ENCODE peak calls at places on chromosomes 1 and 21, in six cellular contexts. S is H9, C is RWPE1, T is substantia nigra, Q is MM.1S, B is psoas muscle. W is an unnamed sample.

GRCh38 chr1:4931486-4931885 is 277.1 kb downstream of the AJAP1 start:
- DNase-seq in S (peak; percentile 63), C (peak; percentile 30), T (no peak), Q (no peak), B (no peak), W (no peak)

GRCh38 chr1:228142616-228143203 is 2.6 kb downstream of the GUK1 start:
- DNase-seq in S (no peak), C (no peak), T (no peak), Q (no peak), B (no peak), W (no peak)

GRCh38 chr1:24861821-24862727 is 68.0 kb downstream of the RUNX3 start:
- DNase-seq in S (no peak), C (no peak), T (no peak), Q (no peak), B (no peak), W (no peak)

GRCh38 chr1:84669831-84670230 is 20.4 kb downstream of the SSX2IP start:
- DNase-seq in S (no peak), C (no peak), T (no peak), Q (no peak), B (no peak), W (no peak)

GRCh38 chr1:177229781-177230180 is 59.0 kb downstream of the BRINP2 start:
- DNase-seq in S (peak; percentile 33), C (no peak), T (no peak), Q (no peak), B (no peak), W (no peak)

GRCh38 chr1:222465211-222466041 is 82.5 kb downstream of the HHIPL2 start:
- DNase-seq in S (peak; percentile 95), C (peak; percentile 86), T (peak; percentile 32), Q (peak; percentile 84), B (peak; percentile 93), W (peak; percentile 84)

GRCh38 chr1:23694371-23694770 is 2.8 kb downstream of the RPL11 start:
- DNase-seq in S (no peak), C (no peak), T (no peak), Q (no peak), B (no peak), W (no peak)

GRCh38 chr1:66654643-66655042 is 97.6 kb upstream of the DYNLT5 start:
- DNase-seq in S (no peak), C (no peak), T (no peak), Q (no peak), B (no peak), W (no peak)

GRCh38 chr1:65458730-65459396 is 38.4 kb downstream of the LEPR start:
- DNase-seq in S (no peak), C (no peak), T (no peak), Q (no peak), B (no peak), W (no peak)

GRCh38 chr21:15080504-15080903 is 15.7 kb upstream of the NRIP1 start:
- DNase-seq in S (no peak), C (no peak), T (no peak), Q (no peak), B (no peak), W (no peak)

GRCh38 chr1:87515781-87516180 is 187.1 kb downstream of the LMO4 start:
- DNase-seq in S (no peak), C (no peak), T (no peak), Q (no peak), B (no peak), W (no peak)

GRCh38 chr1:246768403-246769020 is 44.3 kb downstream of the SCCPDH start:
- DNase-seq in S (peak; percentile 79), C (peak; percentile 54), T (no peak), Q (no peak), B (no peak), W (no peak)

GRCh38 chr1:205580140-205580922 is 51.5 kb downstream of the ELK4 start:
- DNase-seq in S (peak; percentile 17), C (no peak), T (no peak), Q (no peak), B (no peak), W (no peak)

GRCh38 chr1:167517535-167518330 is 596 bp downstream of the CD247 start:
- DNase-seq in S (no peak), C (peak; percentile 57), T (no peak), Q (no peak), B (peak; percentile 35), W (no peak)

GRCh38 chr21:26050857-26051256 is 119.7 kb downstream of the APP start:
- DNase-seq in S (peak; percentile 47), C (no peak), T (no peak), Q (no peak), B (no peak), W (no peak)

GRCh38 chr1:234592240-234592639 is 17.7 kb downstream of the IRF2BP2 start:
- DNase-seq in S (no peak), C (no peak), T (no peak), Q (no peak), B (no peak), W (no peak)

GRCh38 chr1:27399251-27399885 is 6.9 kb downstream of the GPR3 start:
- DNase-seq in S (no peak), C (no peak), T (no peak), Q (no peak), B (no peak), W (no peak)

GRCh38 chr1:43437031-43437973 is 16.4 kb downstream of the HYI start:
- DNase-seq in S (no peak), C (no peak), T (no peak), Q (no peak), B (no peak), W (no peak)

GRCh38 chr1:211292411-211292810 is 33.2 kb downstream of the RCOR3 start:
- DNase-seq in S (no peak), C (no peak), T (no peak), Q (no peak), B (no peak), W (no peak)

DNA sequence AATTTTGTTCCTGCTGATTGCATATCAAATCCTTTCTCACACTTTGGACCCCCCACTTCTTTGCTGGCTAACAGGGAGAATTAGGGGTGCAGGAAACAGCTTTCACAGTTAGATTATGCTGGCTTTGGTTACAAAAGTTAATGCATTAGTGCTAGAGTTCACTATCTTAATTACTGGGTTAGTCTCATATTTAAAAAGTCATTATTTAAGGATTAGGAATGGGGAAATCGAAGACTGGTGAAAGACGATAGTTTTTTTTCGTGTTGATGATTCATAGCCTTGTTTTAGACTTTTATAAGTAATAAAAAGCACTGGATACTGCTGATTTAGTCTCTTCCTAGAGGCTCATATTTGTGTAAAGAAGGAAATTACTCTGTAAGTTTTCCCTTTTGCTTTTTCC is 11.6 kb downstream of the ST6GALNAC3 start:
- DNase-seq in S (no peak), C (no peak), T (no peak), Q (no peak), B (no peak), W (no peak)
- H3K27ac ChIP-seq in S (no peak overlapping the region), C (no peak overlapping the region), T (no peak overlapping the region), Q (no peak overlapping the region), B (no peak overlapping the region), W (no peak overlapping the region)

DNA sequence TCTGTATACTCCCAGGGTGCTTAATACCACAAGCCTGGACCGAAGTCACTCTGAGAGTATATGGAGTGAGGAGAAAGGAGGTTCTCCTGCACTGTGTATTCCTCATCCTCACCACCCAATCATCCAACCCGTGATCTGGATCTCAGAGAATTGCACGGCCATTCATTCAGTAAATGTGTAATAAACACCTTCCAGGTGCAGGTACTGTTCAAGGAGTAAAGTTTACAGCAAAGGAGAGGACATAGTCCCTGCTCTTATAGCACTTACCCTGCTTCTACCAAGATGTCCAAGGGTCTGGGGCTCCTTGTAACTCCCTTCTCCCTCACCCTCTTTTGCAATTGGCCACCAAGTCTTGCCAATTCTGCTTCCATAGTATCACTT is 139.2 kb upstream of the JUN start:
- DNase-seq in S (no peak), C (no peak), T (no peak), Q (no peak), B (no peak), W (no peak)
- H3K27ac ChIP-seq in S (no peak overlapping the region), C (peak overlapping the region; percentile 93), T (no peak overlapping the region), Q (peak overlapping the region; percentile 38), B (no peak overlapping the region), W (peak overlapping the region; percentile 67)

GRCh38 chr1:159430985-159431384 is 1.0 kb upstream of the OR10J4 start:
- DNase-seq in S (no peak), C (no peak), T (no peak), Q (no peak), B (no peak), W (no peak)

GRCh38 chr1:159429074-159429861 is 2.7 kb upstream of the OR10J4 start:
- DNase-seq in S (no peak), C (peak; percentile 4), T (no peak), Q (no peak), B (no peak), W (no peak)

GRCh38 chr1:159431904-159432303 is at the start of gene OR10J4:
- DNase-seq in S (no peak), C (no peak), T (no peak), Q (no peak), B (no peak), W (no peak)

GRCh38 chr1:159428536-159428935 is 3.5 kb upstream of the OR10J4 start:
- DNase-seq in S (no peak), C (no peak), T (no peak), Q (no peak), B (no peak), W (no peak)
- H3K27ac ChIP-seq in S (no peak overlapping the region), C (no peak overlapping the region), T (no peak overlapping the region), Q (no peak overlapping the region), B (no peak overlapping the region), W (no peak overlapping the region)

DNA sequence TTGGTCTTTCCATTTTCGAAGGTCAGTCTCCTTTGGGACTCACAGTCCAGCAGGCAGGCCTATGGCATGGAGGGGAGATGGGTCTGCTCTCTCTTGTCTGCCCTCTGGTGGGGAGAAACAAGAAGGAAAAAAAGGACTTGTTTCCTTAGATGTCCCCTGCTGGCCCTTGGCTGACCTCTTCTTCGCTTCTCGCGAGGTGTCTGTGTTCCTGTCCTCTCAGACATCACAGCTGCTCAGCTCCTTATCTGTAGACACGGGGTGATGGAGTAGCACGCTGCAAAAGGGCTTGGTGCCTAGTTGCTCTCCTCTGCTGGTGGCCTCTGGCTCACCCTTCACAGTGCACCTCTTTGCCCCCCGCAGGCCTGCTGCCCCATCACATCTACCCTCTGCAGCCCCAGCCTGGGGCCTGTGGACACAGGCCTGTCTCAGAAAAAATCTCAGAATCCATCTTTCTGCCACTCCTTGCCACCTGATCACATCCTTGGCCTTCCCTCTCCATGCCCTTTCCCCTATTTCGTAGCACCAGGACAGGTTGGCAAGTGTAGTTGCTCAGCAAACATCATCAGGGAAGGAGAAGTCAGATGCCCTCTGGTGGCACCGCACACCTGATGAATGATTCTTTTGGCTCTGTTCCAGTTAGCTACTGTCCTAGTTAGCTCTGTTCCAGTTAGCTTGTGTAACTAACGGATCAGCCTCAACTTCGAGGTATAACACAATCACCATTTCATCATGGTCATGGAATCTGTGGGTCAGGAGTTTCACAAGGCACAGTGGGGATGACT is 18.7 kb upstream of the AK2 start:
- DNase-seq in S (peak; percentile 81), C (peak; percentile 55), T (no peak), Q (peak; percentile 57), B (peak; percentile 79), W (peak; percentile 69)
- H3K27ac ChIP-seq in S (no peak overlapping the region), C (peak overlapping the region; percentile 34), T (peak overlapping the region; percentile 64), Q (no peak overlapping the region), B (peak overlapping the region; percentile 59), W (peak overlapping the region; percentile 83)

W was measured in gastrocnemius medialis.